ENCODE peak calls at places on chromosome 15, in seven cellular contexts. N is tibial nerve, W is A673, S is lower lobe of right lung, T is upper lobe of right lung, Q is heart left ventricle, J is hepatocyte. H is an unnamed sample.

GRCh38 chr15:101028772-101029438 is 109.7 kb downstream of the LRRK1 start:
- DNase-seq in T (peak; percentile 23), Q (no peak), J (no peak), N (no peak), W (no peak), S (no peak), H (no peak)

GRCh38 chr15:45522179-45522930 is at the start of gene SLC30A4:
- DNase-seq in W (peak; percentile 46), S (peak; percentile 75), T (peak; percentile 87), N (peak; percentile 44), J (peak; percentile 78), Q (peak; percentile 75), H (no peak)

GRCh38 chr15:40928351-40928974 is 677 bp upstream of the DLL4 start:
- DNase-seq in S (no peak), T (no peak), Q (peak; percentile 60), W (no peak), N (no peak), J (peak; percentile 60), H (peak; percentile 40)

GRCh38 chr15:93617443-93617842 is 528.4 kb upstream of the RGMA start:
- DNase-seq in S (no peak), Q (no peak), N (no peak), T (no peak), J (no peak), W (no peak), H (no peak)

GRCh38 chr15:98718426-98719168 is 70.3 kb downstream of the IGF1R start:
- DNase-seq in N (no peak), J (no peak), W (no peak), Q (no peak), T (no peak), S (no peak), H (peak; percentile 84)

GRCh38 chr15:91104111-91104510 is 4.1 kb downstream of the SV2B start:
- DNase-seq in T (no peak), S (no peak), Q (peak; percentile 52), N (no peak), W (no peak), J (no peak), H (no peak)

GRCh38 chr15:84985158-84985557 is 3.5 kb downstream of the PDE8A start:
- DNase-seq in T (no peak), S (no peak), W (no peak), J (no peak), Q (no peak), N (no peak), H (no peak)

GRCh38 chr15:39855400-39855799 is 64.7 kb downstream of the GPR176 start:
- DNase-seq in T (no peak), J (no peak), W (no peak), S (no peak), N (no peak), Q (no peak), H (no peak)

GRCh38 chr15:74200394-74200793 is 2.2 kb downstream of the STRA6 start:
- DNase-seq in T (no peak), S (no peak), Q (no peak), W (peak; percentile 68), J (peak; percentile 52), N (peak; percentile 85), H (peak; percentile 60)

GRCh38 chr15:92821491-92822116 is 78.5 kb upstream of the CHD2 start:
- DNase-seq in S (no peak), J (no peak), T (no peak), N (no peak), W (no peak), Q (no peak), H (no peak)

GRCh38 chr15:98532063-98532462 is 116.3 kb upstream of the IGF1R start:
- DNase-seq in S (no peak), W (no peak), Q (no peak), T (no peak), J (no peak), N (no peak), H (no peak)

GRCh38 chr15:74302821-74303359 is 64.6 kb downstream of the CYP11A1 start:
- DNase-seq in W (peak; percentile 50), N (no peak), J (peak; percentile 61), T (no peak), S (no peak), Q (peak; percentile 40), H (peak; percentile 62)

GRCh38 chr15:68650901-68651709 is 72.3 kb downstream of the CORO2B start:
- DNase-seq in S (peak; percentile 66), J (peak; percentile 70), Q (no peak), N (peak; percentile 22), T (peak; percentile 77), W (peak; percentile 57), H (peak; percentile 32)

GRCh38 chr15:51162865-51163762 is 68.4 kb upstream of the TNFAIP8L3 start:
- DNase-seq in Q (peak; percentile 68), N (peak; percentile 85), W (peak; percentile 78), S (peak; percentile 61), J (peak; percentile 83), T (no peak), H (peak; percentile 49)

GRCh38 chr15:72790302-72790955 is 6.9 kb upstream of the ADPGK start:
- DNase-seq in Q (no peak), S (no peak), J (no peak), T (no peak), N (no peak), W (no peak), H (no peak)

GRCh38 chr15:91022075-91022831 is at the start of gene VPS33B:
- DNase-seq in W (peak; percentile 96), T (peak; percentile 88), N (peak; percentile 84), J (peak; percentile 88), Q (peak; percentile 90), S (peak; percentile 84), H (peak; percentile 89)

GRCh38 chr15:66896611-66897010 is 168.8 kb upstream of the SMAD3 start:
- DNase-seq in J (no peak), N (no peak), Q (no peak), S (no peak), T (no peak), W (no peak), H (no peak)

GRCh38 chr15:92693922-92694331 is 38.4 kb upstream of the FAM174B start:
- DNase-seq in W (peak; percentile 57), T (no peak), S (no peak), J (peak; percentile 43), Q (no peak), N (no peak), H (peak; percentile 56)

GRCh38 chr15:31362886-31363285 is 36.3 kb downstream of the KLF13 start:
- DNase-seq in Q (no peak), T (no peak), J (no peak), W (no peak), S (no peak), N (no peak), H (no peak)

GRCh38 chr15:51935466-51936118 is 36.0 kb downstream of the LEO1 start:
- DNase-seq in J (no peak), N (no peak), W (no peak), S (no peak), T (no peak), Q (no peak), H (no peak)

GRCh38 chr15:52343831-52344230 is 48.2 kb upstream of the MYO5C start:
- DNase-seq in T (no peak), S (no peak), N (no peak), W (no peak), J (no peak), Q (no peak), H (no peak)

GRCh38 chr15:98805434-98806274 is 157.3 kb downstream of the IGF1R start:
- DNase-seq in Q (no peak), T (no peak), N (no peak), W (peak; percentile 52), S (no peak), J (peak; percentile 57), H (no peak)

GRCh38 chr15:67512933-67513714 is 7.8 kb upstream of the C15orf61 start:
- DNase-seq in W (no peak), Q (no peak), T (no peak), N (no peak), J (no peak), S (no peak), H (no peak)

GRCh38 chr15:38899300-38899699 is 334.7 kb upstream of the RASGRP1 start:
- DNase-seq in Q (no peak), J (no peak), S (no peak), N (no peak), T (no peak), W (no peak), H (no peak)

GRCh38 chr15:84079885-84080777 is 155.4 kb upstream of the GOLGA6L4 start:
- DNase-seq in T (peak; percentile 68), Q (peak; percentile 18), W (no peak), J (peak; percentile 60), S (peak; percentile 59), N (no peak), H (no peak)

DNA sequence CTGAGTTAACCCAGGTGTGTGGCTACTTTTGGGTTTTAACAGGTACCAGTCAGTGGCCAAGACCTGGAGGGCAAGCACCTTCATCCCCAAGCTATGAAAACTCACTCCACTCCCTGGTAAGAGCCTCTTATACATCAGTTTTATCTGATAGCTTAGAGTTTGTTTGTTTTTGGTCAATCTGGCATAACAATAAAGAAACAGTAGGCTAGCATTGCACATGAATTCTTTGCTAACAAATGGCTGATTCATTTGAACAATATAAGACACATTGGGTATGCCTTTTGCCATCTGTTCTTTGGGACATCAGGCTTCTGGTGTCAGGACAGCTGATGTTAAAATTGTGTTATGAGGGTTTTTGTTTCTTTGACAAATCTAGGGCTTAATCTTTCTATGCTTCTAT is 125.0 kb upstream of the CGNL1 start:
- DNase-seq in Q (no peak), N (no peak), W (no peak), J (no peak), S (no peak), T (no peak), H (peak; percentile 77)
- H3K27ac ChIP-seq in Q (no peak overlapping the region), N (no peak overlapping the region), W (peak overlapping the region; percentile 43), J (no peak overlapping the region), S (no peak overlapping the region), T (no peak overlapping the region), H (peak overlapping the region; percentile 62)

GRCh38 chr15:24747376-24747775 is 71.8 kb downstream of the NPAP1 start:
- DNase-seq in W (no peak), S (no peak), N (no peak), Q (no peak), T (no peak), J (no peak), H (no peak)
- H3K4me3 ChIP-seq in W (no peak overlapping the region), S (no peak overlapping the region), N (no peak overlapping the region), Q (no peak overlapping the region), T (no peak overlapping the region), J (no peak overlapping the region), H (no peak overlapping the region)

GRCh38 chr15:86103825-86104224 is 24.2 kb downstream of the AGBL1 start:
- DNase-seq in W (no peak), N (no peak), T (no peak), Q (no peak), J (no peak), S (no peak), H (no peak)

GRCh38 chr15:86106306-86106705 is 26.6 kb downstream of the AGBL1 start:
- DNase-seq in T (no peak), N (no peak), W (no peak), J (no peak), Q (no peak), S (no peak), H (no peak)

DNA sequence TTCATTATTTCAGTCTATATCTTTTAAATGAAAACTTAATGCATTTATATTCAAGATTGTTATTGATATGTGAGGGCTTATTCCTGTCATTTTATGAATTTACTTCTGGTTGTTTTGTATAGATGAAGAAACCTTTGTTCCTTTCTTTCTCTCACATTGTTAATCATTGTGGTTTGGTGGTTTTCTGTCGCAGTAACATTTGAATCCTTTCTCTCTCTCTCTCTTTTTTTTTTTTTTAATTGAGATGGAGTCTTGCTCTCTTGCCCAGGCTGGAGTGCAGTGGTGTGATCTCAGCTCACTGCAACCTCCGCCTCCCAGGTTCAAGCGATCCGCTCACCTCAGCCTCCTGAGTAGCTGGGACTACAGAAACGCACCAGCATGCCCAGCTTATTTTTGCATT is 22.1 kb downstream of the AGBL1 start:
- DNase-seq in Q (no peak), W (no peak), S (no peak), N (no peak), J (no peak), T (no peak), H (no peak)
- H3K27me3 ChIP-seq in Q (peaks cover 10% of the 10 kb centered on the region), W (no peaks in the 10 kb centered on the region), S (no peaks in the 10 kb centered on the region), N (no peaks in the 10 kb centered on the region), J (no peaks in the 10 kb centered on the region), T (no peaks in the 10 kb centered on the region), H (no peaks in the 10 kb centered on the region)

GRCh38 chr15:77036537-77037474 is 34.1 kb downstream of the TSPAN3 start:
- DNase-seq in N (no peak), W (no peak), S (peak; percentile 41), J (peak; percentile 5), T (peak; percentile 61), Q (peak; percentile 18), H (no peak)
- H3K27ac ChIP-seq in N (no peak overlapping the region), W (no peak overlapping the region), S (no peak overlapping the region), J (no peak overlapping the region), T (no peak overlapping the region), Q (no peak overlapping the region), H (no peak overlapping the region)